ENCODE peak calls at places on chromosomes 12 and 14, in ten cellular contexts. H, L, D, J, G, X, I, E, P and Z are unnamed samples. For H3K4me1, the result is how much of the 10 kb centered on the place peaks cover.

GRCh38 chr12:56517854-56518253 is 3.8 kb upstream of the RBMS2 start:
- DNase-seq in H (no peak), L (no peak), D (no peak), J (no peak), G (no peak), X (no peak), I (no peak), E (no peak), P (no peak), Z (no peak)

GRCh38 chr12:68065687-68066086 is 76.4 kb downstream of the IFNG-AS1 start:
- DNase-seq in H (no peak), L (no peak), D (no peak), J (no peak), G (no peak), X (no peak), I (no peak), E (no peak), P (no peak), Z (no peak)

GRCh38 chr12:4743046-4743445 is 22.8 kb downstream of the GALNT8 start:
- DNase-seq in H (peak), L (no peak), D (no peak), J (no peak), G (no peak), X (no peak), I (no peak), E (no peak), P (no peak), Z (no peak)

GRCh38 chr14:74826574-74826973 is 49.4 kb downstream of the PROX2 start:
- DNase-seq in H (no peak), L (no peak), D (no peak), J (no peak), G (no peak), X (no peak), I (no peak), E (no peak), P (no peak), Z (no peak)

GRCh38 chr12:65778268-65779090 is 45.8 kb upstream of the HMGA2 start:
- DNase-seq in H (no peak), L (no peak), D (no peak), J (no peak), G (no peak), X (no peak), I (no peak), E (no peak), P (no peak), Z (peak)

GRCh38 chr12:66861157-66861750 is 182.4 kb upstream of the GRIP1 start:
- DNase-seq in H (peak), L (peak), D (peak), J (peak), G (peak), X (peak), I (peak), E (peak), P (peak), Z (peak)

GRCh38 chr14:96844857-96845570 is 47.8 kb downstream of the VRK1 start:
- DNase-seq in H (no peak), L (no peak), D (no peak), J (no peak), G (no peak), X (no peak), I (no peak), E (no peak), P (no peak), Z (no peak)

GRCh38 chr12:89529738-89530137 is 3.9 kb upstream of the POC1B start:
- DNase-seq in H (peak), L (no peak), D (no peak), J (no peak), G (no peak), X (no peak), I (no peak), E (no peak), P (no peak), Z (peak)

GRCh38 chr14:59311723-59312122 is 123.3 kb downstream of the DAAM1 start:
- DNase-seq in H (no peak), L (no peak), D (no peak), J (no peak), G (no peak), X (no peak), I (no peak), E (no peak), P (no peak), Z (no peak)

GRCh38 chr12:46555379-46555778 is 182.8 kb upstream of the SLC38A2 start:
- DNase-seq in H (no peak), L (no peak), D (no peak), J (no peak), G (no peak), X (no peak), I (no peak), E (no peak), P (no peak), Z (no peak)

GRCh38 chr14:52455291-52456088 is 96.8 kb downstream of the TXNDC16 start:
- DNase-seq in H (no peak), L (no peak), D (no peak), J (no peak), G (no peak), X (no peak), I (no peak), E (no peak), P (no peak), Z (no peak)

DNA sequence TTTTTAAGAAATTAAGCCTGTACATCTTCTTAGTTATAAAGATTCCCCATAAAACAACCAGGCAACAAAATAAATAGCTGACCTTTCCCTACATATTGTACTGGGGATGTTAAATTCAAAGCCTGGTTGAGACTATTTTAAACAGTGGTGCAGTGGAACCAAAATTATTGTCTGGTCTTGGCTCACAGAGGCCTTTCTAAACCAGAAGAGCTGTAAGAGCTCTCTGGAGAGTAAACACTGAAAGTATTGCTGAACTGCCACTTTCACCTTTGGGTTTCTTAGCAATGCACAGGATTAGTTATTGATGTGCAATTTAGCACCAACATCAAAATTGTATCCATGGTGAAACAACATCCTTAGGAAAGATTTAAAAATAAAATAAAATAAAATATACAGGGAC is 20.6 kb downstream of the RACGAP1 start:
- DNase-seq in H (no peak), L (no peak), D (no peak), J (no peak), G (no peak), X (no peak), I (no peak), E (no peak), P (no peak), Z (no peak)
- H3K4me1 ChIP-seq in H (under half), L (under half), D (under half), J (under half), G (under half), X (under half), I (under half), E (under half), P (under half), Z (under half)

GRCh38 chr14:73744874-73745529 is 30.8 kb upstream of the PNMA1 start:
- DNase-seq in H (no peak), L (peak), D (no peak), J (peak), G (no peak), X (no peak), I (peak), E (peak), P (no peak), Z (no peak)

GRCh38 chr14:73744175-73744867 is 30.1 kb upstream of the PNMA1 start:
- DNase-seq in H (no peak), L (no peak), D (no peak), J (no peak), G (no peak), X (no peak), I (no peak), E (no peak), P (no peak), Z (no peak)

GRCh38 chr14:73742520-73743238 is 28.5 kb upstream of the PNMA1 start:
- DNase-seq in H (no peak), L (no peak), D (no peak), J (no peak), G (no peak), X (no peak), I (no peak), E (no peak), P (no peak), Z (no peak)

GRCh38 chr14:73741876-73742519 is 27.8 kb upstream of the PNMA1 start:
- DNase-seq in H (no peak), L (no peak), D (no peak), J (no peak), G (no peak), X (no peak), I (no peak), E (no peak), P (no peak), Z (peak)

DNA sequence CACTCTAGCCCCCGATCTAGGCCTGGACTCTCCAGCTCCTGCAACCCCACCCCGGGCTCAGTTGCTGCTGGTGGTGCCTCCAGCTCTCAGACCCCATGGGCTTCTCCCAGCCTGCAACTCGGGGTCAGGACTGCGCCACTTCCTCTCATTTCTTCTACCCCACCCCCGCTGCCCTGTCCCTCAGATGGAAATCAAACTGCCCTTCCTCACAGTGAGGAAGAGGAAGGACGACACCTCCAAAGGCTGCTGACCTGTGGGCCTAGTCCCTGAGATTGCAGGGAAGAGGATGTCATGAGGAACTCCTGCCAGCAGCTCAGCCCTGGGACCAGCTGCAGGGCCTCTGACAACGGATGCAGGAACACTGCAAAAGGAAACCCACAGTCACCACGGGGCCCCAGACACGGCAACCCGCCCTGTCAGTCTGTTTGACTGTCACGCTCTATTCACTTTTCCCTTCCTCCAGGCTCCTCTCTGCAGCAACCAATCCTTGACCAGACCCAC is 29.3 kb upstream of the PNMA1 start:
- DNase-seq in H (no peak), L (peak), D (peak), J (peak), G (no peak), X (peak), I (no peak), E (no peak), P (no peak), Z (peak)
- H3K4me1 ChIP-seq in H (under half), L (half or more), D (half or more), J (under half), G (half or more), X (half or more), I (half or more), E (half or more), P (half or more), Z (half or more)

DNA sequence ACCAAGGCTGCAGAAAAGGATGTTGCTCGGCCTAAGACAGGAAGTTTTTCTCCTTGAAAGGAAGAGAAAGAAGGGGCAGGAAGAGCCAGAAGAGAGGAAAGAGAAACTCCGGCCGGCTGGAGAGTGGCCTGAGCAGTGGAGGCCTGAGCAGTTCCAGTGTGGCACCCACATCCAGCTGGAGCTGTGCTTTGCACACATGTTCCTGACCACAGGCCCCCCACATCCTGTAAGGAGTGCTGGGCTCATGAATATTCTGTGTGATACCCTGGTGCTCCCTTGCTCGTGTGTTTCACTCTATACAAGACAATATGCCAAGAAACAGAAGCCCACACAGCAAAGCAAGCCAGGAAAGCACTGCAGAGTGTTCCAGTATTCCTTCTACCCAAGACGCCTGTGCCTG is 27.1 kb downstream of the POLE start:
- DNase-seq in H (no peak), L (no peak), D (no peak), J (no peak), G (no peak), X (no peak), I (no peak), E (no peak), P (no peak), Z (peak)
- H3K4me1 ChIP-seq in H (under half), L (under half), D (under half), J (under half), G (under half), X (under half), I (under half), E (under half), P (under half), Z (under half)

GRCh38 chr14:55129086-55129427 is at the start of gene LGALS3:
- DNase-seq in H (peak), L (peak), D (peak), J (peak), G (peak), X (peak), I (peak), E (peak), P (peak), Z (peak)
- H3K4me1 ChIP-seq in H (under half), L (half or more), D (half or more), J (under half), G (under half), X (under half), I (under half), E (half or more), P (under half), Z (under half)

DNA sequence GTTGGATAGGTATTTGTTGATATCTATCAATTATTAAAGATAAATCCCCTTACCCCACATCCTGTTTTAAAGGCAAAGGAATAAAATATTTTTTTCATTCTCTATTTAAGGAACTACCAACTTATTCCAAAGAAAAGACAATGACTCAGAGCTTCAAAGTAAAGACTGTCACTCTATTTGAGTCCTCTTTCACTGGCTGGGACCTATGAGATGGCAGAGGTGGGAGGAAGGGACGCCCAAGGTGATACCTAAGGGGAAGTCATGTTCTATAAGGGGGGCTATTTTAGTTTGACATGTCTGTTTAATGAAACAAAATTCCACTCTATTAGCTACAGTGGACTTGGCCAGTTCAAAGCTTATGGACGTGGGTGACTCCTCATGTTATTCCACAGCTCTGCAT is 209.6 kb downstream of the CALM1 start:
- DNase-seq in H (no peak), L (no peak), D (no peak), J (no peak), G (no peak), X (no peak), I (no peak), E (no peak), P (no peak), Z (no peak)
- H3K4me1 ChIP-seq in H (half or more), L (under half), D (under half), J (under half), G (under half), X (under half), I (under half), E (under half), P (under half), Z (under half)

GRCh38 chr12:54428050-54429013 is 9.3 kb upstream of the ITGA5 start:
- DNase-seq in H (no peak), L (no peak), D (no peak), J (no peak), G (no peak), X (no peak), I (no peak), E (no peak), P (peak), Z (peak)

GRCh38 chr12:54431911-54432814 is 13.1 kb upstream of the ITGA5 start:
- DNase-seq in H (peak), L (no peak), D (no peak), J (peak), G (peak), X (no peak), I (no peak), E (peak), P (peak), Z (peak)

GRCh38 chr12:54429014-54429471 is 10.0 kb upstream of the ITGA5 start:
- DNase-seq in H (no peak), L (no peak), D (no peak), J (no peak), G (no peak), X (no peak), I (no peak), E (no peak), P (no peak), Z (no peak)

GRCh38 chr12:54432815-54433164 is 13.7 kb upstream of the ITGA5 start:
- DNase-seq in H (no peak), L (no peak), D (no peak), J (no peak), G (no peak), X (no peak), I (no peak), E (no peak), P (no peak), Z (peak)

GRCh38 chr12:54430471-54431075 is 11.5 kb upstream of the ITGA5 start:
- DNase-seq in H (no peak), L (no peak), D (no peak), J (no peak), G (no peak), X (no peak), I (no peak), E (no peak), P (no peak), Z (no peak)
- H3K4me1 ChIP-seq in H (under half), L (half or more), D (under half), J (under half), G (under half), X (under half), I (under half), E (half or more), P (half or more), Z (half or more)

GRCh38 chr12:79841878-79842265 is 93.0 kb downstream of the PPP1R12A start:
- DNase-seq in H (no peak), L (no peak), D (no peak), J (no peak), G (no peak), X (no peak), I (no peak), E (no peak), P (no peak), Z (no peak)

GRCh38 chr12:79844693-79845092 is 90.2 kb downstream of the PPP1R12A start:
- DNase-seq in H (no peak), L (no peak), D (no peak), J (no peak), G (no peak), X (no peak), I (no peak), E (no peak), P (no peak), Z (peak)

GRCh38 chr12:79842630-79843029 is 92.3 kb downstream of the PPP1R12A start:
- DNase-seq in H (no peak), L (no peak), D (no peak), J (no peak), G (no peak), X (no peak), I (no peak), E (no peak), P (no peak), Z (no peak)

GRCh38 chr12:79838359-79838758 is 96.5 kb downstream of the PPP1R12A start:
- DNase-seq in H (no peak), L (no peak), D (no peak), J (no peak), G (no peak), X (no peak), I (no peak), E (no peak), P (no peak), Z (no peak)

GRCh38 chr12:79841248-79841877 is 93.5 kb downstream of the PPP1R12A start:
- DNase-seq in H (no peak), L (no peak), D (no peak), J (no peak), G (no peak), X (no peak), I (no peak), E (no peak), P (no peak), Z (peak)
- H3K4me1 ChIP-seq in H (under half), L (under half), D (under half), J (under half), G (under half), X (under half), I (under half), E (under half), P (under half), Z (under half)

GRCh38 chr12:90987101-90987500 is 17.7 kb downstream of the EPYC start:
- DNase-seq in H (no peak), L (no peak), D (no peak), J (no peak), G (no peak), X (no peak), I (no peak), E (no peak), P (no peak), Z (no peak)
- H3K4me1 ChIP-seq in H (under half), L (under half), D (under half), J (under half), G (under half), X (under half), I (under half), E (under half), P (under half), Z (under half)

GRCh38 chr14:21431126-21431525 is 24.8 kb downstream of the CHD8 start:
- DNase-seq in H (no peak), L (no peak), D (no peak), J (no peak), G (no peak), X (no peak), I (no peak), E (no peak), P (no peak), Z (no peak)

GRCh38 chr14:21437063-21437901 is 18.6 kb downstream of the CHD8 start:
- DNase-seq in H (peak), L (peak), D (peak), J (peak), G (peak), X (peak), I (peak), E (peak), P (peak), Z (peak)

GRCh38 chr14:21440857-21441256 is 15.1 kb downstream of the CHD8 start:
- DNase-seq in H (no peak), L (no peak), D (no peak), J (no peak), G (no peak), X (no peak), I (no peak), E (no peak), P (no peak), Z (no peak)

DNA sequence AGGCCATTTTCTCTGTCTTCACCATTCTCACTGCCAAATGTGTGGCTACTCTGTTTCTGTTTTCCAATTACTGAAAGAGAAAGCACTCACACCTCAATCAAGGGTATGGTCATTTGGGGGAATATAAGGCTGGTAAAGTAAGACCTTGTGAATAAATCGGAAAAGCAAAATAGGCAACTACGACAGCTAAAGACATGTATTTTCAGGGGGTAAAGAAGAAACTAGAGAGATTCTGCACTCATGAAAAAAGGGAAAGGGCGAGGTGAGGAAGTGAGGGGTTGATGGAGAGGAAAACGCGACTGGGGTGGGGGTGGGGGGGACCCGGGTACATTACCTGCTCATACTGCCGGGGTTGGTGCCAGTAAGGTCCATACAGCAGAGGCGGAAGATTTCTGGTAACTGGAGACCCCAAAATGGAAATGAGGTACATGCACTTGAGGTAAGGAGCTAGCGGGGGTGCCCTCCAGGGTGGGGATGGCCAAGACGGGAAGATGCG is 19.3 kb downstream of the CHD8 start:
- DNase-seq in H (no peak), L (no peak), D (no peak), J (peak), G (no peak), X (no peak), I (no peak), E (no peak), P (no peak), Z (no peak)
- H3K4me1 ChIP-seq in H (under half), L (under half), D (under half), J (under half), G (under half), X (under half), I (under half), E (under half), P (under half), Z (under half)